ENCODE peak calls at places on chromosomes 16 and 17, in seven cellular contexts. One of them, this sample, is unnamed.

GRCh38 chr16:63813862-63814261 is 1308.0 kb downstream of the CDH11 start:
- DNase-seq in keratinocyte: no peak
- DNase-seq in endothelial cell of umbilical vein: no peak
- DNase-seq in PC-3: no peak
- DNase-seq in mammary epithelial cell: no peak
- DNase-seq in fibroblast of lung: no peak
- DNase-seq in neural progenitor cell: no peak
- DNase-seq in this sample: no peak

GRCh38 chr16:81431554-81432353 is 12.9 kb upstream of the CMIP start:
- DNase-seq in endothelial cell of umbilical vein: no peak
- DNase-seq in keratinocyte: no peak
- DNase-seq in fibroblast of lung: peak
- DNase-seq in PC-3: peak
- DNase-seq in neural progenitor cell: peak
- DNase-seq in mammary epithelial cell: no peak
- DNase-seq in this sample: no peak

GRCh38 chr17:59121901-59122480 is 15.3 kb upstream of the TRIM37 start:
- DNase-seq in neural progenitor cell: no peak
- DNase-seq in endothelial cell of umbilical vein: no peak
- DNase-seq in mammary epithelial cell: peak
- DNase-seq in PC-3: no peak
- DNase-seq in fibroblast of lung: no peak
- DNase-seq in keratinocyte: no peak
- DNase-seq in this sample: no peak

GRCh38 chr17:74212262-74212912 is 984 bp upstream of the TTYH2 start:
- DNase-seq in neural progenitor cell: peak
- DNase-seq in PC-3: peak
- DNase-seq in keratinocyte: no peak
- DNase-seq in mammary epithelial cell: no peak
- DNase-seq in fibroblast of lung: peak
- DNase-seq in endothelial cell of umbilical vein: peak
- DNase-seq in this sample: no peak

GRCh38 chr17:17874478-17874877 is 37.7 kb upstream of the SREBF1 start:
- DNase-seq in mammary epithelial cell: peak
- DNase-seq in endothelial cell of umbilical vein: no peak
- DNase-seq in neural progenitor cell: no peak
- DNase-seq in keratinocyte: peak
- DNase-seq in fibroblast of lung: peak
- DNase-seq in PC-3: peak
- DNase-seq in this sample: no peak

GRCh38 chr16:5905935-5906334 is 808.3 kb upstream of the EEF2KMT start:
- DNase-seq in endothelial cell of umbilical vein: no peak
- DNase-seq in neural progenitor cell: no peak
- DNase-seq in PC-3: no peak
- DNase-seq in mammary epithelial cell: peak
- DNase-seq in keratinocyte: no peak
- DNase-seq in fibroblast of lung: no peak
- DNase-seq in this sample: no peak

GRCh38 chr17:48427598-48427997 is 2.4 kb downstream of the SKAP1 start:
- DNase-seq in fibroblast of lung: no peak
- DNase-seq in mammary epithelial cell: no peak
- DNase-seq in PC-3: peak
- DNase-seq in keratinocyte: no peak
- DNase-seq in endothelial cell of umbilical vein: no peak
- DNase-seq in neural progenitor cell: no peak
- DNase-seq in this sample: peak

GRCh38 chr17:8149419-8150193 is 2.6 kb downstream of the PER1 start:
- DNase-seq in keratinocyte: no peak
- DNase-seq in fibroblast of lung: no peak
- DNase-seq in mammary epithelial cell: no peak
- DNase-seq in neural progenitor cell: no peak
- DNase-seq in PC-3: no peak
- DNase-seq in endothelial cell of umbilical vein: no peak
- DNase-seq in this sample: no peak

GRCh38 chr17:78715876-78716275 is 66.2 kb downstream of the CYTH1 start:
- DNase-seq in neural progenitor cell: no peak
- DNase-seq in fibroblast of lung: no peak
- DNase-seq in mammary epithelial cell: no peak
- DNase-seq in keratinocyte: no peak
- DNase-seq in PC-3: no peak
- DNase-seq in endothelial cell of umbilical vein: no peak
- DNase-seq in this sample: no peak

GRCh38 chr16:69108069-69108904 is 2.8 kb downstream of the HAS3 start:
- DNase-seq in endothelial cell of umbilical vein: no peak
- DNase-seq in PC-3: peak
- DNase-seq in neural progenitor cell: peak
- DNase-seq in keratinocyte: no peak
- DNase-seq in fibroblast of lung: no peak
- DNase-seq in mammary epithelial cell: no peak
- DNase-seq in this sample: no peak

GRCh38 chr17:81665205-81666091 is 957 bp downstream of the OXLD1 start:
- DNase-seq in keratinocyte: no peak
- DNase-seq in PC-3: peak
- DNase-seq in fibroblast of lung: peak
- DNase-seq in endothelial cell of umbilical vein: no peak
- DNase-seq in neural progenitor cell: peak
- DNase-seq in mammary epithelial cell: peak
- DNase-seq in this sample: peak

GRCh38 chr17:83124871-83125514 is 45.6 kb downstream of the METRNL start:
- DNase-seq in neural progenitor cell: no peak
- DNase-seq in mammary epithelial cell: no peak
- DNase-seq in fibroblast of lung: no peak
- DNase-seq in PC-3: no peak
- DNase-seq in keratinocyte: no peak
- DNase-seq in endothelial cell of umbilical vein: no peak
- DNase-seq in this sample: no peak
- TF ChIP-seq EZH2 in neural progenitor cell: no peak
- TF ChIP-seq EZH2 in mammary epithelial cell: no peak
- TF ChIP-seq EZH2 in fibroblast of lung: no peak
- TF ChIP-seq EZH2 in PC-3: no peak
- TF ChIP-seq EZH2 in keratinocyte: no peak
- TF ChIP-seq EZH2 in endothelial cell of umbilical vein: no peak
- TF ChIP-seq EZH2 in this sample: no peak

GRCh38 chr16:30842971-30843370 is 50.9 kb downstream of the BCL7C start:
- DNase-seq in PC-3: no peak
- DNase-seq in keratinocyte: no peak
- DNase-seq in endothelial cell of umbilical vein: no peak
- DNase-seq in neural progenitor cell: no peak
- DNase-seq in mammary epithelial cell: no peak
- DNase-seq in fibroblast of lung: no peak
- DNase-seq in this sample: no peak

GRCh38 chr16:30844346-30844670 is 49.6 kb downstream of the BCL7C start:
- DNase-seq in neural progenitor cell: no peak
- DNase-seq in keratinocyte: no peak
- DNase-seq in endothelial cell of umbilical vein: no peak
- DNase-seq in PC-3: no peak
- DNase-seq in mammary epithelial cell: no peak
- DNase-seq in fibroblast of lung: no peak
- DNase-seq in this sample: no peak

GRCh38 chr16:30843501-30843900 is 50.4 kb downstream of the BCL7C start:
- DNase-seq in neural progenitor cell: no peak
- DNase-seq in fibroblast of lung: no peak
- DNase-seq in PC-3: no peak
- DNase-seq in endothelial cell of umbilical vein: no peak
- DNase-seq in keratinocyte: no peak
- DNase-seq in mammary epithelial cell: no peak
- DNase-seq in this sample: no peak

GRCh38 chr16:30846649-30847402 is 47.1 kb downstream of the BCL7C start:
- DNase-seq in mammary epithelial cell: no peak
- DNase-seq in fibroblast of lung: no peak
- DNase-seq in neural progenitor cell: peak
- DNase-seq in PC-3: no peak
- DNase-seq in endothelial cell of umbilical vein: no peak
- DNase-seq in keratinocyte: no peak
- DNase-seq in this sample: no peak

DNA sequence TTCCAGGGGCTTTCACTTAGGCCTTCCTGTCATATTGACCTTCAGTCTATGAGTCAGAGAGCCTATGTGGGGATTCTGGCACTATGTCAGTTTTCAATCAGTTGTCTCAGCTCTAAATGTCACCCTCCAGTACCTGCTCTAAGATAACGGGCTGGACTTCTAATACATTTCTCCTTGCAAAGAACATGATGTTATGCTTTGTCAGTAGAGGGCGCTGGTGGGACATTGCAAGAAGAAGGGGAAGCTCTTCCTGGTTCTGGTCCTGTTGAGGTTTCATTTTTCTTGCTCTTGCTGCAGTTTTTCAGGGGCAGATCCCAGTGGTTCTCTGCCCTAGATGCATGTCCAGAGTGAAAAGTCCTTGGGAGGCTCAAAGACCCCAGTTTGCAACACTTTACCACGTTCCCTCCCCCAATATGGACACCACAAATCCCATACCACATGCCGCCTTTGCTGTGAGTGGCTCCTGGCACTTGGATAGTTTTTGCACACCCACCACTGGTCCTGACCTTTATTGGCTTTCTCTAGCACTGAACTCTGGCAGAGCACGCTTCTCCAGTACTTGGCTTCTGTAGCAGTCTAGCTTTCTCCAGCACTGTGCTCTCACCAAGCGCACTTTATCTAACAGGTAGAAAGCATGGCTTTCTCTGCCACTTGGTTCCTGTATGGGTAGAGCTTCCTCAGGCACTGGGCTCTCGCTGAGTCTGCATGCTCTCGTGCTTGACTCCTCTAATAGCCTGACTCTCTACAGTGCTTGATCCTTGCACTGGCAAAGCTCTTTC is 49.0 kb downstream of the BCL7C start:
- DNase-seq in neural progenitor cell: peak
- DNase-seq in endothelial cell of umbilical vein: peak
- DNase-seq in keratinocyte: peak
- DNase-seq in PC-3: peak
- DNase-seq in fibroblast of lung: peak
- DNase-seq in mammary epithelial cell: peak
- DNase-seq in this sample: peak
- H3K9ac ChIP-seq in neural progenitor cell: no peak
- H3K9ac ChIP-seq in endothelial cell of umbilical vein: no peak
- H3K9ac ChIP-seq in keratinocyte: no peak
- H3K9ac ChIP-seq in PC-3: no peak
- H3K9ac ChIP-seq in fibroblast of lung: no peak
- H3K9ac ChIP-seq in mammary epithelial cell: no peak
- H3K9ac ChIP-seq in this sample: peak

DNA sequence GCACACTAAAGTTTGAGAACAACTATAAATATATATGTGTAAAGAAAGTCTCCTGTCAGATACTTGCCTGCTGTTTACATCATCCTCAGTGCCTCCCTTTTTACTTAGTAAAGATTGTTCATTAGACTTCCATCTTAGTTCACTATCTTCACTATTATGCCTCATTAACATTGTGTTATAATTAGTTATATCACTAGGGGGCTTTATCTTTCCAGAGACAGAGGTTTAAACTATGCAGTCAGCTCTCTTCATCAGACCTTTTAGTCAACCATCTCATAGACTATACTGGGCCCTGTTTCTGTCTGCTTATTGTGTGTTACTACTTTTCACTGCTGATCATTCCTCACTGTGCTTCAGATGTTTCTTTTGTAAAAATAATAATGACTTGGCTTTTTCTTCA is 630.8 kb upstream of the KIF2B start:
- DNase-seq in neural progenitor cell: no peak
- DNase-seq in PC-3: no peak
- DNase-seq in fibroblast of lung: peak
- DNase-seq in endothelial cell of umbilical vein: no peak
- DNase-seq in mammary epithelial cell: no peak
- DNase-seq in keratinocyte: no peak
- DNase-seq in this sample: peak
- TF ChIP-seq CTCF in neural progenitor cell: no peak
- TF ChIP-seq CTCF in PC-3: no peak
- TF ChIP-seq CTCF in fibroblast of lung: no peak
- TF ChIP-seq CTCF in endothelial cell of umbilical vein: no peak
- TF ChIP-seq CTCF in mammary epithelial cell: no peak
- TF ChIP-seq CTCF in keratinocyte: no peak
- TF ChIP-seq CTCF in this sample: peak

GRCh38 chr16:56664506-56664905 is 3.4 kb downstream of the MT1G start:
- DNase-seq in fibroblast of lung: no peak
- DNase-seq in PC-3: no peak
- DNase-seq in mammary epithelial cell: no peak
- DNase-seq in neural progenitor cell: no peak
- DNase-seq in endothelial cell of umbilical vein: no peak
- DNase-seq in keratinocyte: no peak
- DNase-seq in this sample: no peak

GRCh38 chr16:56670640-56670934 is 973 bp downstream of the MT1H start:
- DNase-seq in fibroblast of lung: no peak
- DNase-seq in keratinocyte: no peak
- DNase-seq in endothelial cell of umbilical vein: no peak
- DNase-seq in neural progenitor cell: no peak
- DNase-seq in PC-3: no peak
- DNase-seq in mammary epithelial cell: no peak
- DNase-seq in this sample: no peak

GRCh38 chr16:56669840-56670639 is 426 bp downstream of the MT1H start:
- DNase-seq in fibroblast of lung: no peak
- DNase-seq in neural progenitor cell: no peak
- DNase-seq in keratinocyte: no peak
- DNase-seq in mammary epithelial cell: no peak
- DNase-seq in endothelial cell of umbilical vein: no peak
- DNase-seq in PC-3: no peak
- DNase-seq in this sample: no peak

GRCh38 chr16:56669005-56669839 is at the start of gene MT1H:
- DNase-seq in keratinocyte: no peak
- DNase-seq in neural progenitor cell: no peak
- DNase-seq in PC-3: no peak
- DNase-seq in endothelial cell of umbilical vein: no peak
- DNase-seq in fibroblast of lung: no peak
- DNase-seq in mammary epithelial cell: no peak
- DNase-seq in this sample: no peak

GRCh38 chr16:56667581-56668571 is at the start of gene MT1G:
- DNase-seq in neural progenitor cell: no peak
- DNase-seq in mammary epithelial cell: no peak
- DNase-seq in endothelial cell of umbilical vein: no peak
- DNase-seq in keratinocyte: no peak
- DNase-seq in fibroblast of lung: peak
- DNase-seq in PC-3: no peak
- DNase-seq in this sample: no peak
- TF ChIP-seq EZH2 in neural progenitor cell: peak
- TF ChIP-seq EZH2 in mammary epithelial cell: no peak
- TF ChIP-seq EZH2 in endothelial cell of umbilical vein: peak
- TF ChIP-seq EZH2 in keratinocyte: peak
- TF ChIP-seq EZH2 in fibroblast of lung: peak
- TF ChIP-seq EZH2 in PC-3: no peak
- TF ChIP-seq EZH2 in this sample: no peak

DNA sequence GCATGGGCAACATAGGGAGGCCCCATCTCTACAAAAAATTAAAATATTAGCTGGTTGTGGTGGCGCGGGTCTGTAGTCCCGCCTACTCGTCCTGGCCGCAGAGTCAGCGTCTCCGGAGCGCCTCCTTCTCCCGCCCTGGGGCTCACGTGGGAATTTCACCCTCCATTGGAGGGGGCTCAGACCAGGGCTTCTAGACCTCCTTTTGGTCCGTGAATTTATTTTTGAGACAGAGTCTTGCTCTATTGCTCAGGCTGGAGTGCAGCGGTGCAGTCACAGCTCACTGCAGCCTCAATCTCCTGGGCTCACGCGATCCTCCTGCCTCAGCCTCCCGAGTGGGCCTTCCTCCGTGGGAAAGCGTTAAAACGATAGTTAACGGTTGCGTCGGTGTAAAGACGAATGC is 394 bp upstream of the NME4 start:
- DNase-seq in PC-3: peak
- DNase-seq in neural progenitor cell: peak
- DNase-seq in fibroblast of lung: peak
- DNase-seq in mammary epithelial cell: no peak
- DNase-seq in endothelial cell of umbilical vein: peak
- DNase-seq in keratinocyte: no peak
- DNase-seq in this sample: peak
- H3K9ac ChIP-seq in PC-3: no peak
- H3K9ac ChIP-seq in neural progenitor cell: no peak
- H3K9ac ChIP-seq in fibroblast of lung: no peak
- H3K9ac ChIP-seq in mammary epithelial cell: no peak
- H3K9ac ChIP-seq in endothelial cell of umbilical vein: peak
- H3K9ac ChIP-seq in keratinocyte: peak
- H3K9ac ChIP-seq in this sample: peak

This sample was measured in MM.1S.